ENCODE peak calls at places on chromosomes 6 and 20, in five cellular contexts. One of them, this sample, is unnamed. For H3K4me1 and H3K9me2, the result is how much of the 10 kb centered on the place peaks cover.

GRCh38 chr20:58651823-58652605 is 931 bp downstream of the STX16 start:
- DNase-seq in PC-9: peak
- DNase-seq in GM23248: peak
- DNase-seq in HCT116: no peak
- DNase-seq in MM.1S: peak
- DNase-seq in this sample: peak

GRCh38 chr20:3857405-3857804 is 10.8 kb downstream of the MAVS start:
- DNase-seq in PC-9: no peak
- DNase-seq in GM23248: no peak
- DNase-seq in HCT116: no peak
- DNase-seq in MM.1S: no peak
- DNase-seq in this sample: no peak

GRCh38 chr20:62938105-62938888 is at the start of gene GID8:
- DNase-seq in PC-9: peak
- DNase-seq in GM23248: peak
- DNase-seq in HCT116: no peak
- DNase-seq in MM.1S: peak
- DNase-seq in this sample: peak

GRCh38 chr20:63317601-63318291 is 24.8 kb downstream of the COL20A1 start:
- DNase-seq in PC-9: no peak
- DNase-seq in GM23248: no peak
- DNase-seq in HCT116: no peak
- DNase-seq in MM.1S: no peak
- DNase-seq in this sample: no peak

GRCh38 chr20:41356951-41357350 is 9.7 kb downstream of the EMILIN3 start:
- DNase-seq in PC-9: peak
- DNase-seq in GM23248: no peak
- DNase-seq in HCT116: no peak
- DNase-seq in MM.1S: no peak
- DNase-seq in this sample: no peak

GRCh38 chr20:11178946-11179654 is 505.3 kb upstream of the JAG1 start:
- DNase-seq in PC-9: peak
- DNase-seq in GM23248: peak
- DNase-seq in HCT116: peak
- DNase-seq in MM.1S: no peak
- DNase-seq in this sample: no peak

GRCh38 chr6:35083507-35083906 is 57.6 kb downstream of the TCP11 start:
- DNase-seq in PC-9: no peak
- DNase-seq in GM23248: no peak
- DNase-seq in HCT116: no peak
- DNase-seq in MM.1S: no peak
- DNase-seq in this sample: no peak

GRCh38 chr20:707711-708110 is 32.1 kb upstream of the SCRT2 start:
- DNase-seq in PC-9: peak
- DNase-seq in GM23248: no peak
- DNase-seq in HCT116: no peak
- DNase-seq in MM.1S: no peak
- DNase-seq in this sample: no peak

GRCh38 chr6:2718334-2719052 is 32.2 kb downstream of the MYLK4 start:
- DNase-seq in PC-9: no peak
- DNase-seq in GM23248: peak
- DNase-seq in HCT116: no peak
- DNase-seq in MM.1S: no peak
- DNase-seq in this sample: no peak

GRCh38 chr6:40932366-40932765 is 106.7 kb downstream of the UNC5CL start:
- DNase-seq in PC-9: no peak
- DNase-seq in GM23248: peak
- DNase-seq in HCT116: no peak
- DNase-seq in MM.1S: no peak
- DNase-seq in this sample: no peak

GRCh38 chr20:36532388-36532787 is 8.9 kb upstream of the MYL9 start:
- DNase-seq in PC-9: no peak
- DNase-seq in GM23248: no peak
- DNase-seq in HCT116: no peak
- DNase-seq in MM.1S: no peak
- DNase-seq in this sample: no peak

GRCh38 chr6:72619883-72620696 is 1.8 kb upstream of the KCNQ5 start:
- DNase-seq in PC-9: no peak
- DNase-seq in GM23248: peak
- DNase-seq in HCT116: no peak
- DNase-seq in MM.1S: peak
- DNase-seq in this sample: peak

GRCh38 chr6:107488875-107489635 is 862 bp upstream of the SOBP start:
- DNase-seq in PC-9: no peak
- DNase-seq in GM23248: peak
- DNase-seq in HCT116: no peak
- DNase-seq in MM.1S: no peak
- DNase-seq in this sample: peak

GRCh38 chr6:107489636-107490567 is at the start of gene SOBP:
- DNase-seq in PC-9: no peak
- DNase-seq in GM23248: peak
- DNase-seq in HCT116: no peak
- DNase-seq in MM.1S: peak
- DNase-seq in this sample: peak

GRCh38 chr6:107491791-107492674 is 2.1 kb downstream of the SOBP start:
- DNase-seq in PC-9: no peak
- DNase-seq in GM23248: peak
- DNase-seq in HCT116: no peak
- DNase-seq in MM.1S: no peak
- DNase-seq in this sample: no peak

GRCh38 chr6:107491059-107491609 is 1.2 kb downstream of the SOBP start:
- DNase-seq in PC-9: no peak
- DNase-seq in GM23248: peak
- DNase-seq in HCT116: no peak
- DNase-seq in MM.1S: no peak
- DNase-seq in this sample: peak

GRCh38 chr6:107490568-107491058 is 696 bp downstream of the SOBP start:
- DNase-seq in PC-9: no peak
- DNase-seq in GM23248: no peak
- DNase-seq in HCT116: no peak
- DNase-seq in MM.1S: no peak
- DNase-seq in this sample: peak
- H3K4me1 ChIP-seq in PC-9: under half
- H3K4me1 ChIP-seq in GM23248: under half
- H3K4me1 ChIP-seq in HCT116: under half
- H3K4me1 ChIP-seq in MM.1S: under half
- H3K4me1 ChIP-seq in this sample: under half

DNA sequence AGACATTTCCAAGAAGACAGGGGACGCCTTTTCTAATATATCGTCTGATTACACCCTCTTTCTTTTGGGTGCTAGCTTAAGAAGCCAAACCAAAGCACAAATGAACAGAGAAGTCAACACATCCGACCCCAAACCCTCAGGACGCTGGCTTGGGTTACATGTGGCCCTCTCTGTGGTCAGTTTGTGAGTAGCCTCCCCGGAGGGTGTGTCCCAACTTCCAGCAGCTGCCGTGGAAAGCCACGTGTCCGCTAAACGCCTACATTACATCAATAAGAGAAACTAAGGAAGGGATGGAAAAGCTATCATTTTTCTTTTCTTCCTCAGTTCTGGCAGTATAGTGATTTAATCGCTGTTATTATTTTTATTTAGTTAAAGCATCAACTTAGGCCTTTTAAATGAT is 487 bp upstream of the BMP6 start:
- DNase-seq in PC-9: no peak
- DNase-seq in GM23248: peak
- DNase-seq in HCT116: no peak
- DNase-seq in MM.1S: no peak
- DNase-seq in this sample: no peak
- TF ChIP-seq EZH2 in PC-9: no peak
- TF ChIP-seq EZH2 in GM23248: no peak
- TF ChIP-seq EZH2 in HCT116: no peak
- TF ChIP-seq EZH2 in MM.1S: no peak
- TF ChIP-seq EZH2 in this sample: no peak

GRCh38 chr6:44505751-44506150 is 118.2 kb downstream of the CDC5L start:
- DNase-seq in PC-9: no peak
- DNase-seq in GM23248: no peak
- DNase-seq in HCT116: no peak
- DNase-seq in MM.1S: no peak
- DNase-seq in this sample: no peak

GRCh38 chr6:44504321-44504761 is 116.8 kb downstream of the CDC5L start:
- DNase-seq in PC-9: no peak
- DNase-seq in GM23248: no peak
- DNase-seq in HCT116: no peak
- DNase-seq in MM.1S: no peak
- DNase-seq in this sample: no peak

GRCh38 chr6:44507014-44507413 is 119.5 kb downstream of the CDC5L start:
- DNase-seq in PC-9: no peak
- DNase-seq in GM23248: no peak
- DNase-seq in HCT116: no peak
- DNase-seq in MM.1S: no peak
- DNase-seq in this sample: no peak

GRCh38 chr6:44500074-44500473 is 112.6 kb downstream of the CDC5L start:
- DNase-seq in PC-9: no peak
- DNase-seq in GM23248: no peak
- DNase-seq in HCT116: no peak
- DNase-seq in MM.1S: no peak
- DNase-seq in this sample: no peak

DNA sequence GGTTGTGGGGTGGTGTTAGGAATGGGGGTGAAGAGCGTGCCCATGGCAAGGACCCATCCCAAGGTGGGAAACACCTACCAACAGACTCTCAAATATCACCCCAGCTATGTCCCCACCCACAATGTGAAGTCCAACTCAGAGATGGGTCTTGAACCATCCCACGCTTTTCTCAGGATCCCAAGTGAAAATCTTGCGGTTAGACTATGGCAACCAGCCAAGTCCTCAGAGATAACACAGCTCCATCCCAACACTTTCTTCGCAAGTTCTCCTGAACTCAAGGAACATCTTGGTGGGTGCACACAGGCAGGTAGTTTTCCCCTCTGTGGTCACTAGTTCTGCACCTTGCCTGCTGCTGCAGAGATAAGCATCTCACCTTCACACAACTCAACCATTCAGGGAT is 116.0 kb downstream of the CDC5L start:
- DNase-seq in PC-9: no peak
- DNase-seq in GM23248: no peak
- DNase-seq in HCT116: no peak
- DNase-seq in MM.1S: no peak
- DNase-seq in this sample: no peak
- H3K9me2 ChIP-seq in PC-9: under half
- H3K9me2 ChIP-seq in GM23248: under half
- H3K9me2 ChIP-seq in HCT116: under half
- H3K9me2 ChIP-seq in MM.1S: under half
- H3K9me2 ChIP-seq in this sample: under half

GRCh38 chr20:9388160-9388825 is 126.1 kb upstream of the LAMP5 start:
- DNase-seq in PC-9: no peak
- DNase-seq in GM23248: no peak
- DNase-seq in HCT116: no peak
- DNase-seq in MM.1S: peak
- DNase-seq in this sample: no peak

GRCh38 chr20:9388826-9389187 is 125.6 kb upstream of the LAMP5 start:
- DNase-seq in PC-9: no peak
- DNase-seq in GM23248: no peak
- DNase-seq in HCT116: no peak
- DNase-seq in MM.1S: no peak
- DNase-seq in this sample: no peak

GRCh38 chr20:9392892-9393857 is 121.2 kb upstream of the LAMP5 start:
- DNase-seq in PC-9: no peak
- DNase-seq in GM23248: peak
- DNase-seq in HCT116: peak
- DNase-seq in MM.1S: peak
- DNase-seq in this sample: peak

GRCh38 chr20:9390441-9390840 is 123.9 kb upstream of the LAMP5 start:
- DNase-seq in PC-9: no peak
- DNase-seq in GM23248: no peak
- DNase-seq in HCT116: no peak
- DNase-seq in MM.1S: no peak
- DNase-seq in this sample: no peak

DNA sequence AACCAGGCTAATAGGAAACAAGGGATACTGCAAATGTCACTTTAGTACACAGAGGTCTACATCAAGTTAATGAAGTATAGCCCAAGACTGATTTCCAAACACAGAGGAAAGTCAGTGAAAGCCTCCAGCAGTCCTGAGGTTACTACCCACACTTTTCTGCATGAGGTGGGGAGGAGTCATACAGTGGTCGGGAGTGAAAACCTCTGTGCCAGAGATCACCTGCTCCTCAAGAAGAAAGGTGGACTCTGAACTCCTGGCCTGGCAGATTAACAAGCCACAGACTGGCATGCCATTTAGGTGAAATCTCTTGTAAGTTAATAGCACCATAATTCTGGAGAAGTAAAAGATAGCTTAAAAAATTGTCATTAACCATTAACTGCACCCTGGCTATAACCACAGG is 125.1 kb upstream of the LAMP5 start:
- DNase-seq in PC-9: no peak
- DNase-seq in GM23248: no peak
- DNase-seq in HCT116: no peak
- DNase-seq in MM.1S: peak
- DNase-seq in this sample: peak
- H3K4me1 ChIP-seq in PC-9: under half
- H3K4me1 ChIP-seq in GM23248: under half
- H3K4me1 ChIP-seq in HCT116: under half
- H3K4me1 ChIP-seq in MM.1S: half or more
- H3K4me1 ChIP-seq in this sample: under half

GRCh38 chr6:151804585-151805285 is 2.7 kb upstream of the ESR1 start:
- DNase-seq in PC-9: no peak
- DNase-seq in GM23248: no peak
- DNase-seq in HCT116: no peak
- DNase-seq in MM.1S: no peak
- DNase-seq in this sample: no peak

GRCh38 chr6:151803743-151804142 is 3.7 kb upstream of the ESR1 start:
- DNase-seq in PC-9: no peak
- DNase-seq in GM23248: no peak
- DNase-seq in HCT116: no peak
- DNase-seq in MM.1S: no peak
- DNase-seq in this sample: no peak

GRCh38 chr6:151806757-151807512 is 547 bp upstream of the ESR1 start:
- DNase-seq in PC-9: no peak
- DNase-seq in GM23248: peak
- DNase-seq in HCT116: no peak
- DNase-seq in MM.1S: peak
- DNase-seq in this sample: peak

GRCh38 chr6:151807513-151808330 is at the start of gene ESR1:
- DNase-seq in PC-9: no peak
- DNase-seq in GM23248: peak
- DNase-seq in HCT116: no peak
- DNase-seq in MM.1S: peak
- DNase-seq in this sample: peak

DNA sequence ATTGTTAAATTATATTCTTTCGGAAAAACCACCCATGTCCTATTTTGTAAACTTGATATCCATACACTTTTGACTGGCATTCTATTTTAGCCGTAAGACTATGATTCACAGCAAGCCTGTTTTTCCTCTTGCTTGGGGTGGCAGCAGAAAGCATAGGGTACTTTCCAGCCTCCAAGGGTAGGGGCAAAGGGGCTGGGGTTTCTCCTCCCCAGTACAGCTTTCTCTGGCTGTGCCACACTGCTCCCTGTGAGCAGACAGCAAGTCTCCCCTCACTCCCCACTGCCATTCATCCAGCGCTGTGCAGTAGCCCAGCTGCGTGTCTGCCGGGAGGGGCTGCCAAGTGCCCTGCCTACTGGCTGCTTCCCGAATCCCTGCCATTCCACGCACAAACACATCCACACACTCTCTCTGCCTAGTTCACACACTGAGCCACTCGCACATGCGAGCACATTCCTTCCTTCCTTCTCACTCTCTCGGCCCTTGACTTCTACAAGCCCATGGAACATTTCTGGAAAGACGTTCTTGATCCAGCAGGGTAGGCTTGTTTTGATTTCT is 2.1 kb upstream of the ESR1 start:
- DNase-seq in PC-9: no peak
- DNase-seq in GM23248: peak
- DNase-seq in HCT116: no peak
- DNase-seq in MM.1S: no peak
- DNase-seq in this sample: no peak
- TF ChIP-seq EZH2 in PC-9: no peak
- TF ChIP-seq EZH2 in GM23248: no peak
- TF ChIP-seq EZH2 in HCT116: no peak
- TF ChIP-seq EZH2 in MM.1S: no peak
- TF ChIP-seq EZH2 in this sample: no peak